ENCODE peak calls at places on chromosomes 2 and 18, in five cellular contexts. F is GM12878, H is K562, R is HepG2, C is H1. W is an unnamed sample.

GRCh38 chr2:46002507-46002883 is 294.7 kb upstream of the EPAS1 start:
- DNase-seq in F (no peak), H (no peak), R (peak; percentile 88), C (no peak), W (no peak)

GRCh38 chr2:51335072-51336058 is 303.4 kb upstream of the NRXN1 start:
- DNase-seq in F (no peak), H (no peak), R (no peak), C (no peak), W (no peak)

GRCh38 chr2:160927335-160927734 is 232.9 kb upstream of the TANK start:
- DNase-seq in F (no peak), H (no peak), R (no peak), C (no peak), W (no peak)

GRCh38 chr2:134244587-134244986 is 9.3 kb upstream of the MGAT5 start:
- DNase-seq in F (no peak), H (no peak), R (no peak), C (no peak), W (no peak)

GRCh38 chr2:10266133-10266620 is 36.5 kb upstream of the HPCAL1 start:
- DNase-seq in F (no peak), H (no peak), R (no peak), C (no peak), W (no peak)

GRCh38 chr2:202542142-202542541 is 92.6 kb upstream of the FAM117B start:
- DNase-seq in F (no peak), H (no peak), R (no peak), C (no peak), W (peak; percentile 24)

GRCh38 chr18:45686892-45687611 is 36.9 kb upstream of the SLC14A1 start:
- DNase-seq in F (no peak), H (peak; percentile 61), R (no peak), C (peak; percentile 50), W (no peak)

GRCh38 chr18:62979172-62979571 is 263.8 kb downstream of the PHLPP1 start:
- DNase-seq in F (no peak), H (no peak), R (no peak), C (no peak), W (no peak)

GRCh38 chr18:9091066-9091476 is 11.4 kb upstream of the NDUFV2 start:
- DNase-seq in F (no peak), H (no peak), R (no peak), C (no peak), W (no peak)

GRCh38 chr2:150522269-150522668 is 34.8 kb upstream of the RND3 start:
- DNase-seq in F (no peak), H (no peak), R (no peak), C (no peak), W (no peak)

GRCh38 chr2:218721934-218722333 is 11.3 kb downstream of the TTLL4 start:
- DNase-seq in F (no peak), H (peak; percentile 76), R (no peak), C (no peak), W (no peak)

GRCh38 chr2:159124441-159124911 is 156.0 kb downstream of the TANC1 start:
- DNase-seq in F (no peak), H (peak; percentile 82), R (peak; percentile 59), C (no peak), W (no peak)

GRCh38 chr2:47312504-47312875 is 90.5 kb upstream of the MSH2 start:
- DNase-seq in F (no peak), H (no peak), R (no peak), C (no peak), W (no peak)

GRCh38 chr2:216688731-216689360 is 6.5 kb downstream of the IGFBP5 start:
- DNase-seq in F (no peak), H (no peak), R (no peak), C (no peak), W (no peak)

GRCh38 chr2:63891488-63892030 is 49.9 kb downstream of the UGP2 start:
- DNase-seq in F (no peak), H (no peak), R (peak; percentile 23), C (no peak), W (no peak)

GRCh38 chr2:2743164-2743571 is 412.1 kb upstream of the MYT1L start:
- DNase-seq in F (no peak), H (no peak), R (no peak), C (no peak), W (no peak)

GRCh38 chr18:51128533-51128932 is 68.9 kb downstream of the MEX3C start:
- DNase-seq in F (no peak), H (no peak), R (no peak), C (no peak), W (no peak)

GRCh38 chr2:30569991-30570390 is 122.9 kb downstream of the LCLAT1 start:
- DNase-seq in F (no peak), H (no peak), R (no peak), C (no peak), W (no peak)

GRCh38 chr18:71529708-71530303 is 1014.3 kb downstream of the CBLN2 start:
- DNase-seq in F (no peak), H (no peak), R (no peak), C (no peak), W (no peak)

GRCh38 chr2:98726172-98726725 is 4.7 kb downstream of the MGAT4A start:
- DNase-seq in F (no peak), H (no peak), R (no peak), C (no peak), W (no peak)

GRCh38 chr2:119255760-119256573 is 32.3 kb downstream of the STEAP3 start:
- DNase-seq in F (no peak), H (peak; percentile 27), R (peak; percentile 38), C (no peak), W (peak; percentile 78)

GRCh38 chr2:185644828-185645227 is 93.8 kb upstream of the FSIP2 start:
- DNase-seq in F (no peak), H (no peak), R (no peak), C (no peak), W (no peak)

DNA sequence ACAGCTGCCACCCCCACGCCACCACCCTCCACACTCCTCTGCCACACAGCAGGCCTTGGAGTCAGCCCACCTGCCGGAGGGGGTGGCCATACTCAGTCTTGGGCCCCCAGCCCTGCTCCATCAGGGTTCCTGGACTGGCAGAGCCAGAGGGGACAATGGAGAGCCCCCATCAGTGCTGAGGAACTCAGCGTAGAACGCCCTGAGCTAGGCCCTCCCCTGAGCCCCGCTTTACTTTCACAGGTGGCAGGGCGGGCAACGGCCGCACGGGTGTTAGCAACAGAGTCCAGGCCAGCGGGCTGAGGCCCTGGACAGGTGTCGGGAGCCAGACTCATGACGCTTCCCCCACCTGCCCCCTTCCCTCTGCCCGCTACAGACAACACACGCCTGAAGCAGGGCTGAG is 47.1 kb downstream of the FOSL2 start:
- DNase-seq in F (no peak), H (no peak), R (no peak), C (no peak), W (no peak)
- TF ChIP-seq TAF1 in F (no peak), H (no peak), R (no peak), C (no peak), W (no peak)

GRCh38 chr18:40355701-40356100 is 1599.3 kb upstream of the PIK3C3 start:
- DNase-seq in F (no peak), H (no peak), R (no peak), C (no peak), W (no peak)

GRCh38 chr18:40356153-40356552 is 1598.9 kb upstream of the PIK3C3 start:
- DNase-seq in F (no peak), H (no peak), R (no peak), C (no peak), W (no peak)

GRCh38 chr18:40357536-40357935 is 1597.5 kb upstream of the PIK3C3 start:
- DNase-seq in F (no peak), H (no peak), R (no peak), C (no peak), W (no peak)
- H3K4me3 ChIP-seq in F (no peak overlapping the region), H (no peak overlapping the region), R (no peak overlapping the region), C (no peak overlapping the region), W (no peak overlapping the region)

GRCh38 chr2:241289053-241289452 is 26.4 kb downstream of the HDLBP start:
- DNase-seq in F (no peak), H (no peak), R (no peak), C (no peak), W (no peak)
- TF ChIP-seq TAF1 in F (no peak), H (no peak), R (no peak), C (no peak), W (no peak)

DNA sequence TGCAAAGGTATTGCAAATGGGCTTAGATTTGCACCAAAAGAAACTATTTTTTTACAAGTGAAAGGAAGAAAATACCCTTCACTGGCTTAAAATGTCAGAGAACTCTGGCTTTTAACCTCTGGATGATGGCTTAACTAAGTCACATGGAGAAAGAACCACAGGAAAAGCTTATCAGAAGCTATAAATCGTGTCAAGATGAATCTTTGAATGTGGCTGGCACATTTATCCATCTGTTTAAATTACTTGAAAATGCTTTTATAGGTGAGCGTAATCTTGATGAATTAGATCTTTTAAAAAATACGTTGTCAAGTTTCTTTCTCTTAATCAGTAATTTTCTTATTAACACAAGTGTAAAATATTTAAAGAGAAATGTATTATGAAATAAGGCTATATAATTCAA is 32.0 kb upstream of the CCDC178 start:
- DNase-seq in F (no peak), H (no peak), R (no peak), C (no peak), W (no peak)
- H3K4me3 ChIP-seq in F (no peak overlapping the region), H (no peak overlapping the region), R (no peak overlapping the region), C (no peak overlapping the region), W (no peak overlapping the region)